ENCODE peak calls at places on chromosomes 12 and 14, in seven cellular contexts. I, Q, J, R, U, W and H are unnamed samples. For H3K27me3, the result is how much of the 10 kb centered on the place peaks cover.

GRCh38 chr12:62693291-62694040 is 226.8 kb downstream of the MON2 start:
- DNase-seq in I (no peak), Q (peak), J (peak), R (no peak), U (no peak), W (no peak), H (no peak)

GRCh38 chr12:57127101-57127709 is 1.1 kb upstream of the LRP1 start:
- DNase-seq in I (no peak), Q (peak), J (peak), R (peak), U (peak), W (peak), H (no peak)

GRCh38 chr14:102917469-102918211 is 4.8 kb upstream of the AMN start:
- DNase-seq in I (no peak), Q (peak), J (peak), R (peak), U (no peak), W (peak), H (peak)

GRCh38 chr12:126069549-126070165 is 1004.4 kb downstream of the AACS start:
- DNase-seq in I (no peak), Q (peak), J (no peak), R (no peak), U (peak), W (no peak), H (no peak)

GRCh38 chr14:93936245-93936644 is 9.1 kb downstream of the FAM181A start:
- DNase-seq in I (no peak), Q (no peak), J (no peak), R (no peak), U (no peak), W (no peak), H (no peak)

GRCh38 chr12:27332407-27333310 is at the start of gene BMAL2:
- DNase-seq in I (no peak), Q (peak), J (peak), R (peak), U (peak), W (peak), H (peak)

GRCh38 chr14:68514611-68515194 is 278.2 kb downstream of the ZFP36L1 start:
- DNase-seq in I (no peak), Q (no peak), J (no peak), R (no peak), U (no peak), W (no peak), H (no peak)

GRCh38 chr12:109827566-109828550 is 5.3 kb downstream of the TRPV4 start:
- DNase-seq in I (no peak), Q (no peak), J (peak), R (peak), U (peak), W (peak), H (no peak)

GRCh38 chr14:73850940-73851339 is 691 bp upstream of the PTGR2 start:
- DNase-seq in I (no peak), Q (no peak), J (no peak), R (no peak), U (no peak), W (no peak), H (no peak)

DNA sequence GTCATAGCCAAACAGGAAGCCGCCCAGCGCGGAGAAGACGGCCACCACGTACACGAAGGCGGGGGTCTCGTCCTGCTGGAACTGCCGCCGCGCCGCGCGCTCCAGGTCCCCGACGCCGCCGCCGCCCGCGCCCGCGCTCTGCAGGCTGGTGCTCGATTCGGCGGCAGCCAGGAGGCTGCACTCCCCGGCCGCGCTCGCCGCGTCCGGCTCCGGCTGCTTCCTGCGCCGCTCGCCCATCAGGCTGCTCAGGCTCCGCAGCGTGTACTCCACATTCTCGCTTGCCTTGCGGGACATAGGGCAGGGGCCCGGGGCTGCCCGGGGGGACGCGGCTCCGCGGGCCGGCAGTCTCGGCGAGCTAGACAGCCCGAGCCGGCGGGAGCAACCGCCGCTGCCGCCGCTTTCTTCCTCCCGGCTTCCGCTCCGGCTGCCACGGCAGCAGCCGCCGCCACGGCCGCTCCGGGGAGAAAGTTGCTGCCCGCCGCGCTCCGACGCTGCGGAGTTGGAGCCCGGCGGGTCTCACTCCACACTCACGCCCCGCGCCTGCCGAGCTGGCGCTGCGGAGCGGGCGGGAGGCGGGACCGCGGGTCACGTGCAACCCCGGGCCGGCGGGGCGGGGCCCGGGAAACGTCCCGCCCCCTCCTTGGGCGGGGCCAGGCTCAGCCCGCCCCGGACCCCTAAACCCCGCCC is at the start of gene SLC2A13:
- DNase-seq in I (peak), Q (peak), J (peak), R (peak), U (peak), W (peak), H (peak)
- TF ChIP-seq CTCF in I (no peak), Q (no peak), J (peak), R (no peak), U (no peak), W (no peak), H (no peak)

GRCh38 chr14:77660754-77661153 is 44.3 kb upstream of the SPTLC2 start:
- DNase-seq in I (no peak), Q (no peak), J (no peak), R (no peak), U (no peak), W (no peak), H (peak)
- H3K27ac ChIP-seq in I (no peak), Q (no peak), J (no peak), R (no peak), U (no peak), W (peak), H (peak)

GRCh38 chr12:112584266-112584722 is 165.5 kb downstream of the PTPN11 start:
- DNase-seq in I (no peak), Q (no peak), J (no peak), R (no peak), U (no peak), W (no peak), H (no peak)

GRCh38 chr12:112590281-112590680 is 171.5 kb downstream of the PTPN11 start:
- DNase-seq in I (no peak), Q (no peak), J (no peak), R (no peak), U (no peak), W (no peak), H (no peak)

GRCh38 chr12:112589275-112589674 is 170.5 kb downstream of the PTPN11 start:
- DNase-seq in I (no peak), Q (no peak), J (no peak), R (no peak), U (no peak), W (no peak), H (no peak)

GRCh38 chr12:112586148-112586783 is 167.5 kb downstream of the PTPN11 start:
- DNase-seq in I (no peak), Q (no peak), J (no peak), R (no peak), U (no peak), W (no peak), H (no peak)
- H3K27me3 ChIP-seq in I (under half), Q (under half), J (under half), R (under half), U (under half), W (under half), H (under half)

DNA sequence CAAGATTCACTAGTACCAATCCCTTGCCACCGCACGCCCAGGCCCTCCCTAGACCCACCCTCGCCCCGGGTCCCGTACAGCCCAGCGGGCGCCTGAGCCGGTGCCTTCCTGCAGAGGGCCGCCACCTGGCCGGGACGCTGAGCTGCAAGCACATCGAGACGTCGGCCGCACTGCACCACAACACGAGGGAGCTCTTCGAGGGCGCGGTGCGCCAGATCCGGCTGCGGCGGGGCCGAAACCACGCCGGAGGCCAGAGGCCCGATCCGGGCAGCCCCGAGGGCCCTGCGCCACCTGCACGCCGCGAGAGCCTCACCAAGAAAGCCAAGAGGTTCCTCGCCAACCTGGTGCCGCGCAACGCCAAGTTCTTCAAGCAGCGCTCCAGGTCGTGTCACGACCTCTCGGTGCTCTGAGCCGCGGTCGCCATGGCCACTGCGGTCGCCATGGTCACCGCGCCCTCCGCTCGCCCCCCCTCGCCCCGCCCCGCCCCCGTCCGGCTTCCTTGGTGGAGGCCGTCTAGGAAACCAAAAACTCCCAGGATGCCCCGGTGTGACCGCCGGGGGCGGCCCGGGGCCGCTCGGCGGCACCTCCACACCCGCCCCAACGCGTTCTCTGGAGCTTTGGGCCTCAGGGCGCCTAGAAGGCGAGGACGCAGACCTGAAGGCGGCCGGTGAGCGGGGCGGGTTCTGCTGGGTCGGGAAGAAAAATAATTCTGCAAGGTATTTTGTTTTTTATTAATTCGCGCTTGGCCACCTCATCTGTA is 3.7 kb downstream of the REM2 start:
- DNase-seq in I (no peak), Q (peak), J (peak), R (peak), U (peak), W (peak), H (no peak)
- TF ChIP-seq CTCF in I (no peak), Q (no peak), J (peak), R (no peak), U (no peak), W (peak), H (no peak)

DNA sequence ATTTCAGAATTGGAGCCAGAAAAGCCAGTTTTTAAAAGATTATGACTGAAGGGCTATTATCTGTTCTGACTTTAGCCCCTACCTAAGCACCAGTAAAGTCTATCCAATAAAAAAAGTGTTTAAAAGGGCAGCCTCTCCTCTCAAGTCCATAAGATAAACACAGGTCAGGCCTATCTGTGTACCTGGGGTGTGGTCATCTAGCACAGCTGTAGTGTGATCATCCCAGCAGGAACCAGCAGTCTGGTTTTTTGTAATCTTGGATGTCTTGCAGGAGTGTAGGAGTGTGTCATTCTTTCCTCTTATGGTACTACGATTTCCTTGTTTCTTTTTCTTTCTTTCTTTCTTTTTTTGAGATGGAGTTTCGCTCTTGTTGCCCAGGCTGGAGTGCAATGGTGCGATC is 6.5 kb downstream of the APPL2 start:
- DNase-seq in I (no peak), Q (no peak), J (no peak), R (no peak), U (no peak), W (no peak), H (no peak)
- H3K27ac ChIP-seq in I (no peak), Q (peak), J (no peak), R (no peak), U (no peak), W (peak), H (peak)

GRCh38 chr12:26224657-26225056 is 29.3 kb downstream of the SSPN start:
- DNase-seq in I (no peak), Q (no peak), J (no peak), R (no peak), U (no peak), W (no peak), H (no peak)
- H3K27me3 ChIP-seq in I (under half), Q (under half), J (under half), R (under half), U (under half), W (under half), H (under half)